ENCODE peak calls at places on chromosomes 3 and 15, in six cellular contexts. W, K, N, M, R and F are unnamed samples.

GRCh38 chr3:178480795-178481194 is 55.4 kb upstream of the KCNMB2 start:
- DNase-seq in W (no peak), K (no peak), N (no peak), M (no peak), R (no peak), F (no peak)

GRCh38 chr15:43219929-43220886 is 610 bp downstream of the EPB42 start:
- DNase-seq in W (no peak), K (no peak), N (no peak), M (no peak), R (no peak), F (no peak)

GRCh38 chr3:51968175-51968681 is 974 bp upstream of the PCBP4 start:
- DNase-seq in W (peak), K (no peak), N (peak), M (no peak), R (no peak), F (peak)

GRCh38 chr15:65115542-65115941 is 542 bp upstream of the UBAP1L start:
- DNase-seq in W (no peak), K (no peak), N (no peak), M (no peak), R (no peak), F (no peak)

GRCh38 chr3:65603631-65604030 is 435.1 kb downstream of the MAGI1 start:
- DNase-seq in W (no peak), K (no peak), N (no peak), M (no peak), R (no peak), F (no peak)

GRCh38 chr3:114411811-114412803 is 118.3 kb downstream of the TIGIT start:
- DNase-seq in W (no peak), K (no peak), N (peak), M (no peak), R (no peak), F (peak)

GRCh38 chr3:50237133-50237651 is 1.2 kb downstream of the GNAI2 start:
- DNase-seq in W (peak), K (no peak), N (peak), M (no peak), R (no peak), F (peak)

GRCh38 chr3:190340071-190340470 is 17.8 kb upstream of the CLDN1 start:
- DNase-seq in W (no peak), K (no peak), N (no peak), M (no peak), R (no peak), F (no peak)

GRCh38 chr3:139460529-139460928 is 15.8 kb downstream of the RBP2 start:
- DNase-seq in W (no peak), K (no peak), N (no peak), M (no peak), R (no peak), F (no peak)

GRCh38 chr15:70023064-70023768 is 74.5 kb downstream of the TLE3 start:
- DNase-seq in W (no peak), K (peak), N (peak), M (no peak), R (no peak), F (peak)

DNA sequence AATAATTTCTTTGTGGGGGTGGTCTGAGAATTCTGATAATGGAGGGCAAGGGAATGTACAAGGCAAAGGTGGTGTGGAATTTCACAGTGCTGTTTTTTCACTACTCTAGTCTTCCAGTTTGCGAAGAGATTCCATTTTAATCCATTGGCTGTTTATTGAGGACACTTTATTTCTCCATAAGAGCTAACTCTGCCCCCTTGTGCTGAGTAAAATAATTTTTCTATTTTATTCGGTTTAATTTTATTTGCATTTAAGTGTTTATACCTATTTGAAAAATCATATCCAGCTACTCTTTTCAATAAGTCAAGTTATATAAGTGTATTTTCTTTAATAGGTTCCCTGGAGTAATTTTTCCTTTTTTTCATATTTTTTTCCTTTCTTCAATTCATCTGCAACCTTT is 840.1 kb downstream of the TUSC7 start:
- DNase-seq in W (no peak), K (no peak), N (no peak), M (no peak), R (no peak), F (peak)
- TF ChIP-seq CTCF in W (no peak), K (no peak), N (no peak), M (no peak), R (no peak), F (peak)

GRCh38 chr3:46812237-46812791 is 50.9 kb downstream of the MYL3 start:
- DNase-seq in W (peak), K (peak), N (peak), M (peak), R (peak), F (peak)

GRCh38 chr3:46811615-46812236 is 51.5 kb downstream of the MYL3 start:
- DNase-seq in W (peak), K (no peak), N (no peak), M (no peak), R (no peak), F (no peak)
- H3K4me3 ChIP-seq in W (peak), K (peak), N (no peak), M (peak), R (peak), F (no peak)

GRCh38 chr15:77821188-77821958 is 188.7 kb upstream of the LINGO1 start:
- DNase-seq in W (peak), K (peak), N (peak), M (peak), R (peak), F (peak)
- TF ChIP-seq CTCF in W (peak), K (peak), N (peak), M (peak), R (peak), F (peak)

GRCh38 chr3:125212509-125213372 is at the start of gene SLC12A8:
- DNase-seq in W (peak), K (peak), N (no peak), M (peak), R (peak), F (no peak)
- H3K4me3 ChIP-seq in W (peak), K (peak), N (peak), M (peak), R (peak), F (peak)

GRCh38 chr3:168730073-168730472 is 634.3 kb upstream of the GOLIM4 start:
- DNase-seq in W (no peak), K (no peak), N (no peak), M (no peak), R (no peak), F (no peak)
- TF ChIP-seq CTCF in W (no peak), K (no peak), N (no peak), M (no peak), R (no peak), F (no peak)

GRCh38 chr3:46371802-46372340 is 1.1 kb downstream of the CCR5 start:
- DNase-seq in W (no peak), K (no peak), N (no peak), M (no peak), R (no peak), F (no peak)

GRCh38 chr3:46368569-46368968 is 2.2 kb upstream of the CCR5 start:
- DNase-seq in W (peak), K (no peak), N (no peak), M (peak), R (peak), F (peak)

GRCh38 chr3:46372492-46373359 is 2.0 kb downstream of the CCR5 start:
- DNase-seq in W (peak), K (no peak), N (peak), M (no peak), R (no peak), F (peak)

GRCh38 chr3:46369675-46370132 is 1.0 kb upstream of the CCR5 start:
- DNase-seq in W (no peak), K (no peak), N (no peak), M (no peak), R (no peak), F (no peak)

DNA sequence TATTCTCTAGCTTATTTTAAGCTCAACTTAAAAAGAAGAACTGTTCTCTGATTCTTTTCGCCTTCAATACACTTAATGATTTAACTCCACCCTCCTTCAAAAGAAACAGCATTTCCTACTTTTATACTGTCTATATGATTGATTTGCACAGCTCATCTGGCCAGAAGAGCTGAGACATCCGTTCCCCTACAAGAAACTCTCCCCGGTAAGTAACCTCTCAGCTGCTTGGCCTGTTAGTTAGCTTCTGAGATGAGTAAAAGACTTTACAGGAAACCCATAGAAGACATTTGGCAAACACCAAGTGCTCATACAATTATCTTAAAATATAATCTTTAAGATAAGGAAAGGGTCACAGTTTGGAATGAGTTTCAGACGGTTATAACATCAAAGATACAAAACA is at the start of gene CCR5:
- DNase-seq in W (no peak), K (no peak), N (no peak), M (no peak), R (no peak), F (no peak)
- H3K4me3 ChIP-seq in W (no peak), K (peak), N (no peak), M (no peak), R (no peak), F (no peak)

GRCh38 chr15:74800559-74801094 is 12.0 kb upstream of the LMAN1L start:
- DNase-seq in W (no peak), K (no peak), N (no peak), M (no peak), R (no peak), F (no peak)
- TF ChIP-seq CTCF in W (no peak), K (no peak), N (no peak), M (no peak), R (no peak), F (no peak)